ENCODE peak calls at places on chromosome X, in seven cellular contexts. One of them, this sample, is unnamed.

GRCh38 chrX:109534933-109535332 is 1.7 kb upstream of the NXT2 start:
- DNase-seq in GDM1: no peak
- DNase-seq in left ventricle myocardium inferior: no peak
- DNase-seq in SK-MEL-5: no peak
- DNase-seq in HFF-Myc: no peak
- DNase-seq in stimulated activated CD4-positive, alpha-beta T cell treated with anti-CD3 and anti-CD28 coated beads, Interleukin-2, amount 100 ng/mL, for 48 hours: no peak
- DNase-seq in kidney: no peak
- DNase-seq in this sample: no peak

GRCh38 chrX:3815896-3816664 is 102.6 kb upstream of the PRKX start:
- DNase-seq in GDM1: no peak
- DNase-seq in left ventricle myocardium inferior: peak
- DNase-seq in SK-MEL-5: peak
- DNase-seq in HFF-Myc: no peak
- DNase-seq in stimulated activated CD4-positive, alpha-beta T cell treated with anti-CD3 and anti-CD28 coated beads, Interleukin-2, amount 100 ng/mL, for 48 hours: peak
- DNase-seq in kidney: peak
- DNase-seq in this sample: peak

GRCh38 chrX:22686138-22686541 is 313.6 kb upstream of the DDX53 start:
- DNase-seq in GDM1: no peak
- DNase-seq in left ventricle myocardium inferior: peak
- DNase-seq in SK-MEL-5: peak
- DNase-seq in HFF-Myc: peak
- DNase-seq in stimulated activated CD4-positive, alpha-beta T cell treated with anti-CD3 and anti-CD28 coated beads, Interleukin-2, amount 100 ng/mL, for 48 hours: no peak
- DNase-seq in kidney: peak
- DNase-seq in this sample: peak

GRCh38 chrX:153564047-153564606 is 34.8 kb downstream of the CCNQ start:
- DNase-seq in GDM1: no peak
- DNase-seq in left ventricle myocardium inferior: peak
- DNase-seq in SK-MEL-5: no peak
- DNase-seq in HFF-Myc: no peak
- DNase-seq in stimulated activated CD4-positive, alpha-beta T cell treated with anti-CD3 and anti-CD28 coated beads, Interleukin-2, amount 100 ng/mL, for 48 hours: no peak
- DNase-seq in kidney: no peak
- DNase-seq in this sample: peak

GRCh38 chrX:16870861-16871584 is 861 bp upstream of the RBBP7 start:
- DNase-seq in GDM1: peak
- DNase-seq in left ventricle myocardium inferior: peak
- DNase-seq in SK-MEL-5: no peak
- DNase-seq in HFF-Myc: no peak
- DNase-seq in stimulated activated CD4-positive, alpha-beta T cell treated with anti-CD3 and anti-CD28 coated beads, Interleukin-2, amount 100 ng/mL, for 48 hours: no peak
- DNase-seq in kidney: peak
- DNase-seq in this sample: peak

GRCh38 chrX:119791437-119792231 is at the start of gene RPL39:
- DNase-seq in GDM1: peak
- DNase-seq in left ventricle myocardium inferior: peak
- DNase-seq in SK-MEL-5: peak
- DNase-seq in HFF-Myc: peak
- DNase-seq in stimulated activated CD4-positive, alpha-beta T cell treated with anti-CD3 and anti-CD28 coated beads, Interleukin-2, amount 100 ng/mL, for 48 hours: peak
- DNase-seq in kidney: peak
- DNase-seq in this sample: peak

GRCh38 chrX:24235084-24235710 is 78.7 kb downstream of the SUPT20HL2 start:
- DNase-seq in GDM1: no peak
- DNase-seq in left ventricle myocardium inferior: no peak
- DNase-seq in SK-MEL-5: no peak
- DNase-seq in HFF-Myc: no peak
- DNase-seq in stimulated activated CD4-positive, alpha-beta T cell treated with anti-CD3 and anti-CD28 coated beads, Interleukin-2, amount 100 ng/mL, for 48 hours: no peak
- DNase-seq in kidney: no peak
- DNase-seq in this sample: no peak

GRCh38 chrX:71096702-71097032 is 1.0 kb downstream of the FOXO4 start:
- DNase-seq in GDM1: no peak
- DNase-seq in left ventricle myocardium inferior: no peak
- DNase-seq in SK-MEL-5: no peak
- DNase-seq in HFF-Myc: no peak
- DNase-seq in stimulated activated CD4-positive, alpha-beta T cell treated with anti-CD3 and anti-CD28 coated beads, Interleukin-2, amount 100 ng/mL, for 48 hours: no peak
- DNase-seq in kidney: no peak
- DNase-seq in this sample: no peak

GRCh38 chrX:103253608-103254007 is 1.3 kb downstream of the TCEAL8 start:
- DNase-seq in GDM1: no peak
- DNase-seq in left ventricle myocardium inferior: no peak
- DNase-seq in SK-MEL-5: peak
- DNase-seq in HFF-Myc: no peak
- DNase-seq in stimulated activated CD4-positive, alpha-beta T cell treated with anti-CD3 and anti-CD28 coated beads, Interleukin-2, amount 100 ng/mL, for 48 hours: no peak
- DNase-seq in kidney: no peak
- DNase-seq in this sample: peak

GRCh38 chrX:109847257-109848187 is 114.5 kb upstream of the ACSL4 start:
- DNase-seq in GDM1: no peak
- DNase-seq in left ventricle myocardium inferior: no peak
- DNase-seq in SK-MEL-5: peak
- DNase-seq in HFF-Myc: no peak
- DNase-seq in stimulated activated CD4-positive, alpha-beta T cell treated with anti-CD3 and anti-CD28 coated beads, Interleukin-2, amount 100 ng/mL, for 48 hours: no peak
- DNase-seq in kidney: no peak
- DNase-seq in this sample: peak

GRCh38 chrX:52425710-52426245 is 57.0 kb downstream of the XAGE2 start:
- DNase-seq in GDM1: no peak
- DNase-seq in left ventricle myocardium inferior: no peak
- DNase-seq in SK-MEL-5: no peak
- DNase-seq in HFF-Myc: no peak
- DNase-seq in stimulated activated CD4-positive, alpha-beta T cell treated with anti-CD3 and anti-CD28 coated beads, Interleukin-2, amount 100 ng/mL, for 48 hours: no peak
- DNase-seq in kidney: no peak
- DNase-seq in this sample: peak

GRCh38 chrX:2647627-2648026 is 43.5 kb upstream of the CD99 start:
- DNase-seq in GDM1: no peak
- DNase-seq in left ventricle myocardium inferior: no peak
- DNase-seq in SK-MEL-5: no peak
- DNase-seq in HFF-Myc: no peak
- DNase-seq in stimulated activated CD4-positive, alpha-beta T cell treated with anti-CD3 and anti-CD28 coated beads, Interleukin-2, amount 100 ng/mL, for 48 hours: no peak
- DNase-seq in kidney: no peak
- DNase-seq in this sample: no peak

GRCh38 chrX:154452823-154453222 is 5.3 kb upstream of the PLXNA3 start:
- DNase-seq in GDM1: no peak
- DNase-seq in left ventricle myocardium inferior: no peak
- DNase-seq in SK-MEL-5: no peak
- DNase-seq in HFF-Myc: no peak
- DNase-seq in stimulated activated CD4-positive, alpha-beta T cell treated with anti-CD3 and anti-CD28 coated beads, Interleukin-2, amount 100 ng/mL, for 48 hours: no peak
- DNase-seq in kidney: no peak
- DNase-seq in this sample: no peak

GRCh38 chrX:57595381-57595811 is 3.6 kb downstream of the ZXDB start:
- DNase-seq in GDM1: no peak
- DNase-seq in left ventricle myocardium inferior: no peak
- DNase-seq in SK-MEL-5: no peak
- DNase-seq in HFF-Myc: peak
- DNase-seq in stimulated activated CD4-positive, alpha-beta T cell treated with anti-CD3 and anti-CD28 coated beads, Interleukin-2, amount 100 ng/mL, for 48 hours: no peak
- DNase-seq in kidney: no peak
- DNase-seq in this sample: peak

GRCh38 chrX:38156838-38157237 is 63.8 kb downstream of the SRPX start:
- DNase-seq in GDM1: no peak
- DNase-seq in left ventricle myocardium inferior: no peak
- DNase-seq in SK-MEL-5: no peak
- DNase-seq in HFF-Myc: no peak
- DNase-seq in stimulated activated CD4-positive, alpha-beta T cell treated with anti-CD3 and anti-CD28 coated beads, Interleukin-2, amount 100 ng/mL, for 48 hours: no peak
- DNase-seq in kidney: no peak
- DNase-seq in this sample: no peak

GRCh38 chrX:16882188-16882587 is 12.0 kb upstream of the RBBP7 start:
- DNase-seq in GDM1: no peak
- DNase-seq in left ventricle myocardium inferior: peak
- DNase-seq in SK-MEL-5: peak
- DNase-seq in HFF-Myc: no peak
- DNase-seq in stimulated activated CD4-positive, alpha-beta T cell treated with anti-CD3 and anti-CD28 coated beads, Interleukin-2, amount 100 ng/mL, for 48 hours: no peak
- DNase-seq in kidney: no peak
- DNase-seq in this sample: peak

GRCh38 chrX:46301903-46302302 is 243.3 kb downstream of the ZNF674 start:
- DNase-seq in GDM1: no peak
- DNase-seq in left ventricle myocardium inferior: no peak
- DNase-seq in SK-MEL-5: no peak
- DNase-seq in HFF-Myc: no peak
- DNase-seq in stimulated activated CD4-positive, alpha-beta T cell treated with anti-CD3 and anti-CD28 coated beads, Interleukin-2, amount 100 ng/mL, for 48 hours: no peak
- DNase-seq in kidney: no peak
- DNase-seq in this sample: no peak

This sample was measured in cardiac fibroblast.